ENCODE peak calls at places on chromosomes 6 and 20, in nine cellular contexts. O is activated CD4-positive, alpha-beta T cell treated with anti-CD3 and anti-CD28 coated beads, Interleukin-2, amount 50 U/mL, for 1 hour; S is GM13977; E is NCI-H510A treated with DMSO at 0.1 percent for 48 hours; X is nucleus accumbens; C is Panc1; I is stimulated activated CD4-positive, alpha-beta T cell treated with anti-CD3 and anti-CD28 coated beads, TNF-alpha, amount 100 ng/mL, for 48 hours; J is lung; G is AG10803. U is an unnamed sample.

GRCh38 chr20:48455606-48456360 is 372.0 kb downstream of the PREX1 start:
- DNase-seq in E (no peak), I (no peak), C (no peak), J (no peak), G (no peak), O (no peak), X (no peak), S (no peak), U (no peak)

GRCh38 chr20:52972190-52972937 is at the start of gene TSHZ2:
- DNase-seq in E (peak), S (no peak), X (no peak), C (no peak), I (no peak), G (peak), J (peak), O (peak), U (peak)

GRCh38 chr20:63435552-63435951 is 36.9 kb downstream of the KCNQ2 start:
- DNase-seq in S (no peak), X (no peak), E (no peak), O (no peak), I (no peak), C (no peak), G (peak), J (no peak), U (no peak)

GRCh38 chr6:149237464-149237863 is 80.0 kb upstream of the TAB2 start:
- DNase-seq in S (no peak), E (no peak), J (no peak), C (no peak), X (no peak), O (no peak), I (no peak), G (no peak), U (no peak)

GRCh38 chr6:133101790-133102189 is 139.4 kb upstream of the EYA4 start:
- DNase-seq in O (no peak), J (no peak), E (no peak), C (no peak), S (no peak), I (no peak), G (no peak), X (no peak), U (no peak)

GRCh38 chr6:45930419-45931059 is 85.1 kb downstream of the CLIC5 start:
- DNase-seq in S (peak), G (peak), I (peak), C (peak), E (peak), J (peak), X (peak), O (peak), U (peak)

GRCh38 chr6:67642582-67642981 is 992.5 kb upstream of the ADGRB3 start:
- DNase-seq in C (no peak), X (no peak), S (no peak), E (no peak), J (no peak), G (no peak), O (no peak), I (no peak), U (no peak)

GRCh38 chr6:42451595-42452170 is at the start of gene TRERF1:
- DNase-seq in G (peak), C (no peak), S (no peak), O (peak), J (peak), X (no peak), E (peak), I (no peak), U (peak)

GRCh38 chr20:6705920-6706500 is 61.5 kb upstream of the BMP2 start:
- DNase-seq in C (no peak), G (no peak), I (no peak), O (no peak), J (no peak), X (no peak), E (no peak), S (no peak), U (no peak)

GRCh38 chr20:61773926-61774587 is 291.6 kb downstream of the TAF4 start:
- DNase-seq in J (no peak), G (no peak), E (no peak), S (no peak), O (no peak), X (no peak), C (no peak), I (no peak), U (no peak)

GRCh38 chr20:36299459-36299858 is 6.7 kb upstream of the DLGAP4 start:
- DNase-seq in E (no peak), X (no peak), G (no peak), O (no peak), C (no peak), I (no peak), S (no peak), J (no peak), U (no peak)

GRCh38 chr20:36862857-36863668 is 12.9 kb upstream of the TLDC2 start:
- DNase-seq in X (no peak), O (no peak), J (no peak), G (no peak), C (no peak), E (no peak), I (no peak), S (peak), U (no peak)

GRCh38 chr6:2132416-2132815 is 113.0 kb downstream of the GMDS start:
- DNase-seq in J (no peak), E (no peak), I (no peak), G (no peak), S (no peak), O (no peak), X (no peak), C (no peak), U (no peak)

GRCh38 chr6:22474283-22474682 is 95.1 kb upstream of the HDGFL1 start:
- DNase-seq in C (no peak), I (no peak), G (no peak), O (no peak), E (peak), J (no peak), X (no peak), S (no peak), U (no peak)

GRCh38 chr20:64222273-64222672 is 33.3 kb upstream of the PCMTD2 start:
- DNase-seq in E (no peak), S (no peak), C (no peak), G (peak), J (no peak), I (no peak), O (no peak), X (no peak), U (no peak)